ENCODE peak calls at places on chromosomes 11 and 22, in nine cellular contexts. U is fibroblast of lung; K is sigmoid colon; M is adrenal gland; C is NT2/D1; J is CD8-positive, alpha-beta memory T cell; N is ovary; H is breast epithelium; T is pancreas. Z is an unnamed sample. For H3K9me3, the result is how much of the 10 kb centered on the place peaks cover.

GRCh38 chr22:27641049-27641790 is 160.3 kb downstream of the MN1 start:
- DNase-seq in C (no peak), N (no peak), J (no peak), U (no peak), K (no peak), H (no peak), T (no peak), M (no peak), Z (no peak)

GRCh38 chr11:47408598-47409439 is 429 bp downstream of the SLC39A13 start:
- DNase-seq in M (peak), C (no peak), U (peak), J (no peak), T (peak), H (peak), K (peak), N (no peak), Z (no peak)

GRCh38 chr22:24430431-24431308 is 3.3 kb downstream of the ADORA2A start:
- DNase-seq in M (no peak), T (no peak), C (no peak), N (no peak), K (peak), U (no peak), J (no peak), H (no peak), Z (no peak)

GRCh38 chr11:12860827-12861226 is 148.3 kb upstream of the RASSF10 start:
- DNase-seq in J (no peak), H (no peak), T (no peak), U (no peak), M (no peak), N (no peak), K (no peak), C (no peak), Z (no peak)

GRCh38 chr22:36010913-36011312 is 17.7 kb downstream of the RBFOX2 start:
- DNase-seq in C (no peak), N (no peak), M (no peak), T (no peak), K (no peak), U (peak), J (no peak), H (no peak), Z (no peak)

GRCh38 chr11:563066-563811 is 2.5 kb downstream of the RASSF7 start:
- DNase-seq in H (no peak), K (no peak), N (peak), M (no peak), C (no peak), T (no peak), U (no peak), J (no peak), Z (no peak)

GRCh38 chr22:45911601-45912271 is 65.2 kb downstream of the WNT7B start:
- DNase-seq in C (no peak), K (no peak), U (peak), H (peak), J (no peak), N (no peak), T (no peak), M (no peak), Z (no peak)

GRCh38 chr11:110076388-110076965 is 16.7 kb upstream of the ZC3H12C start:
- DNase-seq in H (no peak), U (no peak), C (no peak), T (no peak), K (no peak), J (no peak), N (no peak), M (no peak), Z (no peak)

GRCh38 chr11:61820174-61820573 is 3.4 kb upstream of the FADS1 start:
- DNase-seq in T (no peak), N (no peak), H (no peak), J (no peak), K (no peak), U (peak), C (no peak), M (no peak), Z (no peak)

GRCh38 chr11:73173755-73174494 is 31.8 kb upstream of the FCHSD2 start:
- DNase-seq in C (no peak), M (no peak), U (no peak), J (no peak), N (no peak), K (peak), H (no peak), T (no peak), Z (peak)

GRCh38 chr11:44817207-44817944 is 90.6 kb downstream of the TSPAN18 start:
- DNase-seq in H (no peak), M (no peak), T (no peak), J (no peak), U (no peak), K (no peak), C (no peak), N (no peak), Z (no peak)

GRCh38 chr11:114563077-114563476 is 3.4 kb upstream of the NXPE1 start:
- DNase-seq in K (no peak), U (no peak), H (no peak), C (no peak), J (no peak), T (no peak), M (no peak), N (no peak), Z (no peak)

GRCh38 chr22:50599816-50600454 is 658 bp upstream of the MAPK8IP2 start:
- DNase-seq in C (no peak), H (peak), T (no peak), N (peak), M (peak), U (no peak), J (peak), K (peak), Z (no peak)

GRCh38 chr22:30225220-30225922 is 21.2 kb downstream of the LIF start:
- DNase-seq in U (no peak), N (no peak), K (no peak), H (no peak), J (no peak), C (no peak), M (no peak), T (no peak), Z (no peak)

GRCh38 chr22:44399196-44399837 is 86.6 kb upstream of the SHISAL1 start:
- DNase-seq in C (no peak), K (no peak), J (no peak), M (peak), N (no peak), T (no peak), H (peak), U (no peak), Z (no peak)

GRCh38 chr11:19134004-19134403 is 17.0 kb downstream of the ZDHHC13 start:
- DNase-seq in H (no peak), T (no peak), J (no peak), C (no peak), N (no peak), M (no peak), K (no peak), U (no peak), Z (no peak)
- H3K9me3 ChIP-seq in H (under half), T (under half), J (under half), C (under half), N (under half), M (under half), K (under half), U (under half), Z (under half)

GRCh38 chr22:47392054-47392347 is 629.6 kb downstream of the TBC1D22A start:
- DNase-seq in J (no peak), N (no peak), U (no peak), H (no peak), C (no peak), T (no peak), M (no peak), K (no peak), Z (no peak)

GRCh38 chr22:47391169-47392053 is 629.0 kb downstream of the TBC1D22A start:
- DNase-seq in U (no peak), M (no peak), J (no peak), H (no peak), N (no peak), C (no peak), T (no peak), K (peak), Z (peak)

GRCh38 chr22:47394504-47395440 is 632.3 kb downstream of the TBC1D22A start:
- DNase-seq in U (no peak), K (no peak), M (no peak), C (no peak), T (no peak), H (peak), J (no peak), N (no peak), Z (peak)

GRCh38 chr22:47392729-47393128 is 630.3 kb downstream of the TBC1D22A start:
- DNase-seq in C (no peak), N (no peak), M (no peak), T (no peak), J (no peak), H (peak), U (no peak), K (no peak), Z (peak)

GRCh38 chr22:47393191-47393590 is 630.7 kb downstream of the TBC1D22A start:
- DNase-seq in C (no peak), N (no peak), T (no peak), K (peak), M (no peak), U (no peak), H (peak), J (no peak), Z (no peak)
- H3K9me3 ChIP-seq in C (under half), N (under half), T (under half), K (under half), M (under half), U (under half), H (under half), J (under half), Z (under half)

DNA sequence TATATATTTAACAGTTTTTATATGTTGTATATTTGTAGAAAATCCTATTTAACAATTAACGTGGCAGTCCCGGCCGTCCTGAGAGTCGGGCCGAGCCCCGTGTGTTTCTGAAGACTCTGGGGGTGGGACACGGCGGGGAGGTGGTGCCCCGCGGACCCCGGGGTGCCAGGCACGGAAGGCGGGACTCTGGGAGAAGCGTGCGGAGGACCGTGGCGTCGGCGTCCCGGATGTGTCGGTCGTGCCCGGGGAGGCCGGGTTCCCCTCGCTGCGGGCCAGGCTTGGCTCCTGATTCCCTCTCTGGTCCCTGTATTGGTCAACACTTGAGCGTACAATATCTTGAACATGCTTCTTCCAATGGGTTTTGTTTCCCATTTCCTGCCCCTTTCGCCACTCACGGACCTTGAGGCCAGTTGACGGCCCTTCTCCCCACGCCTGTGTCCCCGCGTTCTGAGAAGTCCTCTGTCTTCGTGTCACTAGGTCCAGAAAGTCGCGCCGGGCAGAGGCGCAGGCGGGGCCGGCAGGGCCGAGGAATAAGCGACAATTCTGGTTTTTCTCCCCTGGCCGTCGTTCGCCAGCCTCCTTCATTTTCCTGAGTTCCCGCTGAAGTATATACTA is 1076.7 kb downstream of the BRD1 start:
- DNase-seq in K (peak), M (no peak), U (no peak), J (no peak), C (no peak), T (no peak), N (no peak), H (no peak), Z (no peak)
- H3K9me3 ChIP-seq in K (under half), M (under half), U (under half), J (under half), C (under half), T (under half), N (under half), H (under half), Z (under half)

GRCh38 chr11:125454047-125454446 is 42.0 kb downstream of the FEZ1 start:
- DNase-seq in M (no peak), H (no peak), T (no peak), K (no peak), J (no peak), N (no peak), C (no peak), U (no peak), Z (no peak)
- H3K9me3 ChIP-seq in M (under half), H (under half), T (under half), K (under half), J (under half), N (under half), C (under half), U (under half), Z (under half)

Z was measured in right lobe of liver.